ENCODE peak calls at places on chromosomes 16 and 17, in ten cellular contexts. I, T, M, V, A, K, E, D, W and L are unnamed samples.

GRCh38 chr16:51756447-51757123 is 605.5 kb upstream of the SALL1 start:
- DNase-seq in I (no peak), T (no peak), M (no peak), V (no peak), A (no peak), K (no peak), E (no peak), D (no peak), W (no peak), L (no peak)

GRCh38 chr16:63690961-63691360 is 1430.9 kb downstream of the CDH11 start:
- DNase-seq in I (no peak), T (no peak), M (no peak), V (no peak), A (no peak), K (no peak), E (no peak), D (no peak), W (no peak), L (no peak)

GRCh38 chr17:20122236-20122879 is 113.2 kb downstream of the SPECC1 start:
- DNase-seq in I (no peak), T (no peak), M (no peak), V (no peak), A (no peak), K (no peak), E (no peak), D (no peak), W (no peak), L (no peak)

GRCh38 chr16:72938426-72939164 is 109.3 kb downstream of the ZFHX3 start:
- DNase-seq in I (peak; percentile 93), T (no peak), M (no peak), V (no peak), A (peak; percentile 72), K (peak; percentile 94), E (peak; percentile 61), D (peak; percentile 88), W (peak; percentile 97), L (no peak)

GRCh38 chr17:79977711-79978544 is 57.7 kb downstream of the TBC1D16 start:
- DNase-seq in I (no peak), T (no peak), M (no peak), V (no peak), A (no peak), K (no peak), E (no peak), D (no peak), W (peak; percentile 59), L (no peak)

GRCh38 chr16:24539850-24540484 is 601 bp downstream of the RBBP6 start:
- DNase-seq in I (peak; percentile 19), T (no peak), M (peak; percentile 46), V (no peak), A (peak; percentile 37), K (peak; percentile 75), E (peak; percentile 55), D (peak; percentile 70), W (peak; percentile 88), L (no peak)

GRCh38 chr17:34623856-34624766 is 44.7 kb downstream of the TMEM132E start:
- DNase-seq in I (no peak), T (no peak), M (no peak), V (no peak), A (no peak), K (no peak), E (no peak), D (no peak), W (no peak), L (no peak)

GRCh38 chr17:79933863-79934652 is 94.8 kb upstream of the CBX4 start:
- DNase-seq in I (peak; percentile 26), T (no peak), M (no peak), V (no peak), A (peak; percentile 68), K (peak; percentile 94), E (no peak), D (no peak), W (no peak), L (peak; percentile 67)

GRCh38 chr16:19094542-19095365 is 19.0 kb upstream of the ITPRIPL2 start:
- DNase-seq in I (no peak), T (no peak), M (no peak), V (peak; percentile 77), A (no peak), K (peak; percentile 34), E (peak; percentile 77), D (no peak), W (no peak), L (no peak)

GRCh38 chr16:7505495-7505894 is 172.8 kb downstream of the RBFOX1 start:
- DNase-seq in I (no peak), T (no peak), M (no peak), V (no peak), A (no peak), K (no peak), E (no peak), D (no peak), W (no peak), L (no peak)

GRCh38 chr16:56302506-56302905 is 111.2 kb downstream of the GNAO1 start:
- DNase-seq in I (no peak), T (no peak), M (no peak), V (no peak), A (no peak), K (no peak), E (no peak), D (no peak), W (no peak), L (no peak)

GRCh38 chr16:82156761-82157654 is 13.0 kb downstream of the MPHOSPH6 start:
- DNase-seq in I (peak; percentile 13), T (no peak), M (no peak), V (no peak), A (no peak), K (no peak), E (no peak), D (no peak), W (no peak), L (no peak)

GRCh38 chr16:47967374-47967773 is 188.4 kb downstream of the ABCC12 start:
- DNase-seq in I (no peak), T (no peak), M (no peak), V (no peak), A (no peak), K (no peak), E (no peak), D (no peak), W (no peak), L (no peak)

GRCh38 chr17:77479372-77479781 is 338.6 kb downstream of the SEC14L1 start:
- DNase-seq in I (no peak), T (no peak), M (no peak), V (no peak), A (no peak), K (no peak), E (no peak), D (no peak), W (no peak), L (no peak)

GRCh38 chr16:56625140-56625942 is at the start of gene MT1E:
- DNase-seq in I (peak; percentile 76), T (no peak), M (peak; percentile 29), V (no peak), A (peak; percentile 54), K (peak; percentile 98), E (peak; percentile 76), D (peak; percentile 86), W (peak; percentile 91), L (peak; percentile 41)

GRCh38 chr16:13957197-13958078 is 37.5 kb downstream of the ERCC4 start:
- DNase-seq in I (peak; percentile 95), T (no peak), M (no peak), V (peak; percentile 77), A (peak; percentile 91), K (peak; percentile 76), E (peak; percentile 63), D (peak; percentile 53), W (peak; percentile 79), L (peak; percentile 96)

GRCh38 chr16:15925631-15926030 is 23.8 kb upstream of the ABCC1 start:
- DNase-seq in I (no peak), T (no peak), M (no peak), V (no peak), A (no peak), K (no peak), E (no peak), D (no peak), W (no peak), L (no peak)

DNA sequence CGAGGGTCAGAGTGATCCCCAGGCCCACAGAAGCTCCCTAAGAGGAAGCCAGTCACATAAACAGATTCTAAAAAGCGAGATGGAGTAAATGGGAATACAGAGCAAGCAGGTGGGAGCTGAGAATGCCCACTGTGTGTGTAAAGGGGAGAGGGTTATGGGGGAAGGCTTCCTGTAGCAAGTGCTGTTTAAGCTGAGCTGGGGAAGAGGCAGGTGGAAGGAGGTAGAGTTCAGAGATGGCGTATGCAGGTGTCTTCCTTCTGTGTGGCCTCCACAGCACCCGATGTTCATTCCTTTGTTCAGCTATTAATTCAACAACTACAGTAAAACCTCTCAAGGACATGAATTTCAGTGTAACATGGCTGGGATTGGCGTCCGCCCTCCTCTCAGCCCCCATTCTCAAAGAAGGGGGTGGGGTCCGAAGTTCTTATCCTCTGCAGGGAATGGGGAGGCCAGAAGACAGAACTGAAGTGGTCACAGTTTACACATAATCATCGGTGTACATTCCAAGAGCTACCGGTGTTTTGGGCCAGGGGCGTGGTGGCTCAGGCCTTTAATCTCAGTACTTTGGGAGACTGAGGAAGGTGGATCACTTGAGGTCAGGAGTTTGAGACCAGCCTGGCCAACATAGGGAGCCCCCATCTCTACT is 1.8 kb downstream of the EEF2K start:
- DNase-seq in I (no peak), T (no peak), M (no peak), V (no peak), A (no peak), K (peak; percentile 51), E (no peak), D (no peak), W (no peak), L (no peak)
- H3K4me1 ChIP-seq in I (peaks cover 7% of the 10 kb centered on the region), T (peaks cover 35% of the 10 kb centered on the region), M (peaks cover 19% of the 10 kb centered on the region), V (peaks cover 17% of the 10 kb centered on the region), A (peaks cover 16% of the 10 kb centered on the region), K (peaks cover 11% of the 10 kb centered on the region), E (peaks cover 4% of the 10 kb centered on the region), D (peaks cover 46% of the 10 kb centered on the region), W (peaks cover 8% of the 10 kb centered on the region), L (peaks cover 16% of the 10 kb centered on the region)

GRCh38 chr17:44211281-44212265 is 7.9 kb downstream of the UBTF start:
- DNase-seq in I (no peak), T (no peak), M (no peak), V (no peak), A (no peak), K (peak; percentile 80), E (no peak), D (no peak), W (peak; percentile 59), L (no peak)
- H3K27ac ChIP-seq in I (no peak overlapping the region), T (no peak overlapping the region), M (no peak overlapping the region), V (no peak overlapping the region), A (no peak overlapping the region), K (no peak overlapping the region), E (no peak overlapping the region), D (peak overlapping the region; percentile 60), W (no peak overlapping the region), L (no peak overlapping the region)

GRCh38 chr17:38879878-38880727 is 10.2 kb downstream of the LASP1 start:
- DNase-seq in I (peak; percentile 83), T (no peak), M (no peak), V (no peak), A (peak; percentile 68), K (peak; percentile 96), E (no peak), D (no peak), W (peak; percentile 83), L (peak; percentile 95)
- H3K4me1 ChIP-seq in I (peaks cover 59% of the 10 kb centered on the region), T (peaks cover 68% of the 10 kb centered on the region), M (peaks cover 95% of the 10 kb centered on the region), V (peaks cover 55% of the 10 kb centered on the region), A (peaks cover 30% of the 10 kb centered on the region), K (peaks cover 62% of the 10 kb centered on the region), E (peaks cover 42% of the 10 kb centered on the region), D (peaks cover 98% of the 10 kb centered on the region), W (peaks cover 44% of the 10 kb centered on the region), L (peaks cover 79% of the 10 kb centered on the region)

DNA sequence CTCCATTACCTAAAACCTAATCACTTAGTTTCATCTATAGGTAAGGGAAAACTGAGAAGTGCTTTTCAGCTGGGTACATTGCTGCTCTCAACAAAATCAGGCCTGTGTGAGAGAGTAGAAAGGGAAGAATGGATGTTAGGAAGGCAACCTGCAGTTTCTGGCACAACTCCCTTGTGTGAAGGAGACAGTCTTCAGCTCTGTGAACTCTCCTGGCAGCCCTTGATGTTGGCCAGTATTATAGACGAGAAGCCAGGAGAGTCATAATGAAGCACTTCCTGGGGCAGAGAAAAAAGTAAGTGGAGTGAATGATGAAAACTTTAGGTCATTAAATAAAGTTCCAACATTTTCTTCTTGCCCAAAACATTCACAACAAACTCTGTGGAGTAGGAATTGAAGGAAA is 260.1 kb downstream of the IRX3 start:
- DNase-seq in I (peak; percentile 39), T (no peak), M (no peak), V (no peak), A (peak; percentile 6), K (no peak), E (no peak), D (no peak), W (no peak), L (no peak)
- H3K27ac ChIP-seq in I (peak overlapping the region; percentile 42), T (no peak overlapping the region), M (no peak overlapping the region), V (no peak overlapping the region), A (peak overlapping the region; percentile 51), K (peak overlapping the region; percentile 71), E (no peak overlapping the region), D (no peak overlapping the region), W (no peak overlapping the region), L (no peak overlapping the region)